ENCODE peak calls at places on chromosomes 5 and 9, in seven cellular contexts. A is GM23248, X is GM23338, B is MM.1S, O is OCI-LY7, N is PC-3, I is Karpas-422. H is an unnamed sample. For H3K9me2, the result is how much of the 10 kb centered on the place peaks cover.

GRCh38 chr5:143023447-143024096 is 253.4 kb downstream of the ARHGAP26 start:
- DNase-seq in A (peak), X (peak), B (no peak), O (no peak), N (no peak), I (peak), H (no peak)

GRCh38 chr5:134874831-134875655 is 872 bp downstream of the TXNDC15 start:
- DNase-seq in A (peak), X (peak), B (peak), O (peak), N (peak), I (peak), H (peak)

GRCh38 chr5:88780731-88781130 is 102.3 kb downstream of the MEF2C start:
- DNase-seq in A (no peak), X (no peak), B (no peak), O (no peak), N (no peak), I (no peak), H (no peak)

GRCh38 chr9:108665856-108666784 is 189.7 kb downstream of the ACTL7B start:
- DNase-seq in A (peak), X (no peak), B (no peak), O (no peak), N (no peak), I (no peak), H (peak)

GRCh38 chr5:396715-397032 is 46.3 kb upstream of the EXOC3 start:
- DNase-seq in A (no peak), X (no peak), B (no peak), O (no peak), N (no peak), I (no peak), H (peak)

GRCh38 chr5:10457682-10458574 is 16.2 kb downstream of the ROPN1L start:
- DNase-seq in A (peak), X (peak), B (no peak), O (no peak), N (peak), I (no peak), H (no peak)

GRCh38 chr9:88498880-88499279 is 36.1 kb upstream of the NXNL2 start:
- DNase-seq in A (no peak), X (no peak), B (no peak), O (no peak), N (no peak), I (no peak), H (no peak)

GRCh38 chr5:93588586-93589347 is 5.7 kb downstream of the NR2F1 start:
- DNase-seq in A (no peak), X (no peak), B (no peak), O (no peak), N (no peak), I (no peak), H (no peak)

GRCh38 chr5:131990716-131991115 is 20.7 kb downstream of the ACSL6 start:
- DNase-seq in A (no peak), X (no peak), B (no peak), O (no peak), N (no peak), I (no peak), H (no peak)

GRCh38 chr5:113331201-113331551 is 103.6 kb downstream of the TSSK1B start:
- DNase-seq in A (peak), X (no peak), B (no peak), O (no peak), N (peak), I (no peak), H (peak)

GRCh38 chr5:943874-944620 is 51.4 kb downstream of the TRIP13 start:
- DNase-seq in A (no peak), X (no peak), B (no peak), O (peak), N (no peak), I (no peak), H (no peak)

GRCh38 chr5:103511554-103511885 is 51.1 kb downstream of the NUDT12 start:
- DNase-seq in A (peak), X (no peak), B (no peak), O (no peak), N (peak), I (no peak), H (no peak)

GRCh38 chr5:175853573-175854230 is 17.7 kb upstream of the CPLX2 start:
- DNase-seq in A (no peak), X (no peak), B (no peak), O (no peak), N (no peak), I (no peak), H (peak)

GRCh38 chr9:78678901-78679300 is 382.0 kb downstream of the PSAT1 start:
- DNase-seq in A (no peak), X (no peak), B (no peak), O (no peak), N (no peak), I (no peak), H (no peak)

GRCh38 chr9:37343724-37344123 is 78.8 kb upstream of the GRHPR start:
- DNase-seq in A (no peak), X (no peak), B (no peak), O (no peak), N (no peak), I (no peak), H (no peak)

GRCh38 chr9:121753802-121754654 is 102.6 kb downstream of the DAB2IP start:
- DNase-seq in A (no peak), X (no peak), B (no peak), O (no peak), N (no peak), I (no peak), H (no peak)

GRCh38 chr5:140244525-140245025 is 58.3 kb downstream of the PFDN1 start:
- DNase-seq in A (peak), X (peak), B (peak), O (peak), N (peak), I (peak), H (peak)

GRCh38 chr5:128536861-128537305 is 1.2 kb downstream of the FBN2 start:
- DNase-seq in A (peak), X (peak), B (no peak), O (no peak), N (no peak), I (no peak), H (peak)

GRCh38 chr9:126700903-126701819 is 87.4 kb downstream of the LMX1B start:
- DNase-seq in A (no peak), X (no peak), B (no peak), O (no peak), N (no peak), I (no peak), H (no peak)

GRCh38 chr5:4640793-4641192 is 499.3 kb upstream of the ADAMTS16 start:
- DNase-seq in A (peak), X (peak), B (no peak), O (no peak), N (no peak), I (no peak), H (peak)

GRCh38 chr5:78922879-78923621 is 62.1 kb downstream of the ARSB start:
- DNase-seq in A (no peak), X (no peak), B (no peak), O (no peak), N (no peak), I (no peak), H (no peak)

GRCh38 chr9:132622144-132622543 is 39.7 kb downstream of the BARHL1 start:
- DNase-seq in A (peak), X (no peak), B (no peak), O (no peak), N (peak), I (no peak), H (peak)

GRCh38 chr9:114684036-114684435 is 2.0 kb upstream of the TEX48 start:
- DNase-seq in A (no peak), X (no peak), B (no peak), O (no peak), N (no peak), I (no peak), H (no peak)

GRCh38 chr5:40240671-40241070 is 439.0 kb upstream of the PTGER4 start:
- DNase-seq in A (no peak), X (no peak), B (no peak), O (no peak), N (no peak), I (no peak), H (no peak)

GRCh38 chr5:6188344-6188743 is 190.0 kb downstream of the MED10 start:
- DNase-seq in A (no peak), X (no peak), B (no peak), O (peak), N (no peak), I (peak), H (no peak)

GRCh38 chr5:73152411-73153388 is 20.3 kb upstream of the TMEM174 start:
- DNase-seq in A (no peak), X (peak), B (no peak), O (no peak), N (peak), I (no peak), H (no peak)

GRCh38 chr9:77514886-77515711 is 133.0 kb downstream of the GNA14 start:
- DNase-seq in A (peak), X (no peak), B (no peak), O (no peak), N (peak), I (no peak), H (no peak)

GRCh38 chr9:98031935-98032334 is 24.6 kb upstream of the NANS start:
- DNase-seq in A (peak), X (no peak), B (no peak), O (no peak), N (no peak), I (peak), H (no peak)

GRCh38 chr9:37187713-37188439 is 67.5 kb downstream of the ZCCHC7 start:
- DNase-seq in A (peak), X (no peak), B (peak), O (peak), N (no peak), I (peak), H (no peak)

GRCh38 chr9:126380447-126380846 is 53.8 kb downstream of the MVB12B start:
- DNase-seq in A (no peak), X (peak), B (no peak), O (no peak), N (no peak), I (no peak), H (no peak)

GRCh38 chr5:54516051-54516645 is 1.4 kb upstream of the SNX18 start:
- DNase-seq in A (peak), X (no peak), B (no peak), O (no peak), N (no peak), I (no peak), H (no peak)

GRCh38 chr5:54514841-54515432 is 2.6 kb upstream of the SNX18 start:
- DNase-seq in A (peak), X (no peak), B (no peak), O (no peak), N (no peak), I (no peak), H (no peak)

GRCh38 chr5:54514269-54514668 is 3.3 kb upstream of the SNX18 start:
- DNase-seq in A (peak), X (peak), B (peak), O (peak), N (no peak), I (no peak), H (no peak)

GRCh38 chr5:54517174-54517511 is 416 bp upstream of the SNX18 start:
- DNase-seq in A (no peak), X (no peak), B (no peak), O (no peak), N (no peak), I (no peak), H (no peak)

GRCh38 chr5:54515634-54516033 is 1.9 kb upstream of the SNX18 start:
- DNase-seq in A (no peak), X (no peak), B (no peak), O (no peak), N (no peak), I (no peak), H (no peak)
- H3K9me2 ChIP-seq in A (under half), X (under half), B (under half), O (under half), N (under half), I (under half), H (under half)

GRCh38 chr9:135775911-135776310 is 73.9 kb downstream of the KCNT1 start:
- DNase-seq in A (no peak), X (no peak), B (no peak), O (no peak), N (no peak), I (no peak), H (no peak)
- H3K27ac ChIP-seq in A (no peak), X (no peak), B (no peak), O (no peak), N (no peak), I (no peak), H (no peak)

GRCh38 chr5:61728287-61728686 is 396.2 kb downstream of the ZSWIM6 start:
- DNase-seq in A (no peak), X (no peak), B (no peak), O (no peak), N (no peak), I (no peak), H (no peak)

GRCh38 chr5:61719124-61719523 is 387.1 kb downstream of the ZSWIM6 start:
- DNase-seq in A (no peak), X (no peak), B (no peak), O (no peak), N (no peak), I (no peak), H (no peak)

DNA sequence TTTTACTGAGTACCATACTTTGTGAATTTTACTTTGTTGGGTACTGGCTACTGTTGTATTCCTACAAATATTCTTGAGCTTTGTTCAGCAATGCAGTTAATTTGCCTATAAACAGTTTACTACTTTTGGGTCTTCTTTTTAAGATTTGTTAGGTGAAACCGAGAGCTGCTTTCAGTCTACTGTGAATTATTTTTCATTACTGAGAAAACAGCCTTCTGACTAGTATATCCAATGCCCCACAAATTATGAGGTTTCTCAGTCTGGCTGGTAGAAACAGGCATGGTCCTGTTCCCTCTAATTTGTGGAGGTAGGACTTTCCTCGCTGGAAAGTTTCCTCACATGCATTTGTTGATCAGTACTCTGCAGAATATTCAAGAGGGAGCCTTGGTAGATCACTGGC is 392.0 kb downstream of the ZSWIM6 start:
- DNase-seq in A (no peak), X (no peak), B (no peak), O (no peak), N (no peak), I (no peak), H (no peak)
- H3K9me2 ChIP-seq in A (under half), X (under half), B (under half), O (under half), N (under half), I (under half), H (under half)

DNA sequence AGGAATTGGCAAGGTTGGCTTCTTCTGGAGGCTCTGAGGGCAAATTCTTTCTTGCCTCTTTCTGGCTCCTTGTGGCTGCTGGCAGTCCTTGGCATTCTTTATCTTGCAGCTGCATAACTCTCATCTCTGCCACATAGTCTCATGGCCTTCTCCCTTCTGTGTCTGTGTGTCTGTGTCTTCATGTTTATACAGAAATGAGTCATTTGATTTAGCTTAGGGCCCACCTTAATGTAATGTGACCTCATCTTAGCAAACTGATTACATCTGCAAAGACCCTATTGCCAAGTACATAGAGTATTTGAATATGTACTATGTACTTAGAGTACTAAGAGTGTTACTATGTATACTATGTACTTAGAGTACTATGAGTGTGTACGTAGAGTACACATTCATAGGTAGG is 122.5 kb downstream of the RFK start:
- DNase-seq in A (peak), X (no peak), B (no peak), O (no peak), N (no peak), I (no peak), H (no peak)
- H3K27ac ChIP-seq in A (no peak), X (no peak), B (no peak), O (no peak), N (no peak), I (no peak), H (no peak)

GRCh38 chr5:82306151-82306550 is 28.0 kb upstream of the RPS23 start:
- DNase-seq in A (no peak), X (no peak), B (no peak), O (no peak), N (no peak), I (no peak), H (no peak)
- H3K9me2 ChIP-seq in A (under half), X (under half), B (under half), O (under half), N (under half), I (under half), H (under half)

DNA sequence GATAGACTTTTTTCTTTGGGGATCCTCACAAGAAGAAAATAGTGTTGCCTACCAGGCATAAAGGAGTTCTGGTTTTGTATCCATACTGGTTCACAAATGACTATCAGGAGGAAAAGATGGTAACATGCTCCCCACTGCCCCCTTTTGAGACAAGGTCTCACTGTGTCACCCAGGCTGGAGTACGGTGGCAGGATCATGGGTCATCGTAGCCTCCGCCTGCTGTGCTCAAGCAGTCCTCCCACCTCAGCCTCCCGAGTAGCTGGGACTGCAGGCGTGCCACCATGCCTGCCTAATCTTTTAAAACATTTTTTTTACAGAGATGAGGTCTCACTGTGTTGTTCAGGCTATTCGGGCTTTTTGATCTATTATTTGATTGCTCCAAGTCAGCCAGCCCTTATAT is 99.3 kb downstream of the TRIO start:
- DNase-seq in A (no peak), X (no peak), B (no peak), O (no peak), N (no peak), I (no peak), H (no peak)
- H3K27ac ChIP-seq in A (no peak), X (no peak), B (no peak), O (no peak), N (no peak), I (no peak), H (no peak)